ENCODE peak calls at places on chromosome 11, in seven cellular contexts. One of them, this sample, is unnamed.

GRCh38 chr11:83292709-83293435 is 6.7 kb upstream of the CCDC90B start:
- DNase-seq in NCI-H2081: peak
- DNase-seq in CD8-positive, alpha-beta memory T cell: peak
- DNase-seq in IMR-90: peak
- DNase-seq in substantia nigra: no peak
- DNase-seq in NCI-H1417 treated with DMSO at 0.1 percent for 48 hours: peak
- DNase-seq in astrocyte: peak
- DNase-seq in this sample: no peak

GRCh38 chr11:5366856-5367255 is 15.5 kb downstream of the OR51B6 start:
- DNase-seq in substantia nigra: no peak
- DNase-seq in NCI-H2081: no peak
- DNase-seq in NCI-H1417 treated with DMSO at 0.1 percent for 48 hours: no peak
- DNase-seq in astrocyte: peak
- DNase-seq in IMR-90: peak
- DNase-seq in CD8-positive, alpha-beta memory T cell: no peak
- DNase-seq in this sample: no peak

GRCh38 chr11:96794152-96794551 is 404.3 kb downstream of the JRKL start:
- DNase-seq in CD8-positive, alpha-beta memory T cell: no peak
- DNase-seq in astrocyte: no peak
- DNase-seq in NCI-H2081: no peak
- DNase-seq in NCI-H1417 treated with DMSO at 0.1 percent for 48 hours: no peak
- DNase-seq in substantia nigra: no peak
- DNase-seq in IMR-90: no peak
- DNase-seq in this sample: no peak

GRCh38 chr11:109794501-109794900 is 298.7 kb upstream of the ZC3H12C start:
- DNase-seq in substantia nigra: no peak
- DNase-seq in IMR-90: peak
- DNase-seq in CD8-positive, alpha-beta memory T cell: no peak
- DNase-seq in NCI-H2081: no peak
- DNase-seq in astrocyte: peak
- DNase-seq in NCI-H1417 treated with DMSO at 0.1 percent for 48 hours: no peak
- DNase-seq in this sample: no peak

GRCh38 chr11:61193596-61193995 is 9.7 kb upstream of the PGA3 start:
- DNase-seq in substantia nigra: no peak
- DNase-seq in IMR-90: no peak
- DNase-seq in CD8-positive, alpha-beta memory T cell: no peak
- DNase-seq in NCI-H1417 treated with DMSO at 0.1 percent for 48 hours: no peak
- DNase-seq in NCI-H2081: peak
- DNase-seq in astrocyte: no peak
- DNase-seq in this sample: no peak

GRCh38 chr11:73591050-73591449 is 6.9 kb downstream of the FAM168A start:
- DNase-seq in NCI-H1417 treated with DMSO at 0.1 percent for 48 hours: no peak
- DNase-seq in astrocyte: no peak
- DNase-seq in CD8-positive, alpha-beta memory T cell: no peak
- DNase-seq in IMR-90: no peak
- DNase-seq in NCI-H2081: no peak
- DNase-seq in substantia nigra: no peak
- DNase-seq in this sample: no peak

GRCh38 chr11:9015677-9016076 is 11.9 kb upstream of the NRIP3 start:
- DNase-seq in CD8-positive, alpha-beta memory T cell: peak
- DNase-seq in IMR-90: peak
- DNase-seq in NCI-H2081: peak
- DNase-seq in NCI-H1417 treated with DMSO at 0.1 percent for 48 hours: no peak
- DNase-seq in astrocyte: peak
- DNase-seq in substantia nigra: peak
- DNase-seq in this sample: peak

GRCh38 chr11:114140826-114141225 is 81.3 kb downstream of the ZBTB16 start:
- DNase-seq in CD8-positive, alpha-beta memory T cell: no peak
- DNase-seq in NCI-H1417 treated with DMSO at 0.1 percent for 48 hours: no peak
- DNase-seq in substantia nigra: no peak
- DNase-seq in astrocyte: no peak
- DNase-seq in NCI-H2081: no peak
- DNase-seq in IMR-90: no peak
- DNase-seq in this sample: no peak

GRCh38 chr11:1831338-1832180 is 3.2 kb upstream of the SYT8 start:
- DNase-seq in NCI-H1417 treated with DMSO at 0.1 percent for 48 hours: no peak
- DNase-seq in astrocyte: no peak
- DNase-seq in IMR-90: no peak
- DNase-seq in NCI-H2081: no peak
- DNase-seq in CD8-positive, alpha-beta memory T cell: no peak
- DNase-seq in substantia nigra: no peak
- DNase-seq in this sample: no peak

GRCh38 chr11:47305734-47306483 is 36.0 kb downstream of the MADD start:
- DNase-seq in substantia nigra: peak
- DNase-seq in astrocyte: no peak
- DNase-seq in NCI-H1417 treated with DMSO at 0.1 percent for 48 hours: no peak
- DNase-seq in CD8-positive, alpha-beta memory T cell: no peak
- DNase-seq in IMR-90: no peak
- DNase-seq in NCI-H2081: no peak
- DNase-seq in this sample: no peak

GRCh38 chr11:116865696-116866095 is 28.3 kb upstream of the APOA1 start:
- DNase-seq in CD8-positive, alpha-beta memory T cell: no peak
- DNase-seq in NCI-H1417 treated with DMSO at 0.1 percent for 48 hours: no peak
- DNase-seq in NCI-H2081: no peak
- DNase-seq in substantia nigra: no peak
- DNase-seq in IMR-90: peak
- DNase-seq in astrocyte: no peak
- DNase-seq in this sample: no peak

GRCh38 chr11:48107188-48107704 is 109.4 kb upstream of the OR4B1 start:
- DNase-seq in NCI-H1417 treated with DMSO at 0.1 percent for 48 hours: no peak
- DNase-seq in CD8-positive, alpha-beta memory T cell: no peak
- DNase-seq in astrocyte: peak
- DNase-seq in substantia nigra: no peak
- DNase-seq in IMR-90: peak
- DNase-seq in NCI-H2081: no peak
- DNase-seq in this sample: no peak

GRCh38 chr11:71999360-71999759 is 651 bp downstream of the IL18BP start:
- DNase-seq in substantia nigra: no peak
- DNase-seq in NCI-H2081: no peak
- DNase-seq in CD8-positive, alpha-beta memory T cell: no peak
- DNase-seq in NCI-H1417 treated with DMSO at 0.1 percent for 48 hours: no peak
- DNase-seq in astrocyte: no peak
- DNase-seq in IMR-90: peak
- DNase-seq in this sample: no peak

GRCh38 chr11:11916981-11917399 is 75.2 kb downstream of the USP47 start:
- DNase-seq in IMR-90: peak
- DNase-seq in substantia nigra: no peak
- DNase-seq in NCI-H2081: no peak
- DNase-seq in NCI-H1417 treated with DMSO at 0.1 percent for 48 hours: no peak
- DNase-seq in CD8-positive, alpha-beta memory T cell: no peak
- DNase-seq in astrocyte: peak
- DNase-seq in this sample: no peak

GRCh38 chr11:104926771-104927470 is 28.7 kb upstream of the CASP12 start:
- DNase-seq in NCI-H2081: no peak
- DNase-seq in NCI-H1417 treated with DMSO at 0.1 percent for 48 hours: no peak
- DNase-seq in astrocyte: peak
- DNase-seq in CD8-positive, alpha-beta memory T cell: no peak
- DNase-seq in IMR-90: no peak
- DNase-seq in substantia nigra: no peak
- DNase-seq in this sample: no peak

GRCh38 chr11:129852125-129852740 is 36.6 kb downstream of the TMEM45B start:
- DNase-seq in NCI-H2081: no peak
- DNase-seq in substantia nigra: no peak
- DNase-seq in NCI-H1417 treated with DMSO at 0.1 percent for 48 hours: no peak
- DNase-seq in CD8-positive, alpha-beta memory T cell: no peak
- DNase-seq in astrocyte: no peak
- DNase-seq in IMR-90: no peak
- DNase-seq in this sample: no peak

GRCh38 chr11:64206457-64207246 is at the start of gene FERMT3:
- DNase-seq in NCI-H2081: no peak
- DNase-seq in CD8-positive, alpha-beta memory T cell: peak
- DNase-seq in IMR-90: no peak
- DNase-seq in substantia nigra: no peak
- DNase-seq in astrocyte: no peak
- DNase-seq in NCI-H1417 treated with DMSO at 0.1 percent for 48 hours: no peak
- DNase-seq in this sample: no peak